ENCODE peak calls at places on chromosomes 3 and 15, in seven cellular contexts. One of them, this sample, is unnamed. For H3K27me3, the result is how much of the 10 kb centered on the place peaks cover.

GRCh38 chr15:53837263-53837662 is 77.8 kb upstream of the WDR72 start:
- DNase-seq in neuronal stem cell: no peak
- DNase-seq in IMR-90: no peak
- DNase-seq in mesendoderm: no peak
- DNase-seq in adipocyte: no peak
- DNase-seq in lung: peak
- DNase-seq in fibroblast of lung: no peak
- DNase-seq in this sample: no peak

GRCh38 chr3:183339461-183340086 is 86.5 kb downstream of the B3GNT5 start:
- DNase-seq in neuronal stem cell: no peak
- DNase-seq in IMR-90: no peak
- DNase-seq in mesendoderm: no peak
- DNase-seq in adipocyte: no peak
- DNase-seq in lung: no peak
- DNase-seq in fibroblast of lung: no peak
- DNase-seq in this sample: no peak

GRCh38 chr3:74445541-74445940 is 168.9 kb downstream of the CNTN3 start:
- DNase-seq in neuronal stem cell: no peak
- DNase-seq in IMR-90: no peak
- DNase-seq in mesendoderm: no peak
- DNase-seq in adipocyte: no peak
- DNase-seq in lung: no peak
- DNase-seq in fibroblast of lung: no peak
- DNase-seq in this sample: no peak

GRCh38 chr3:50205719-50206276 is 727 bp downstream of the SLC38A3 start:
- DNase-seq in neuronal stem cell: no peak
- DNase-seq in IMR-90: no peak
- DNase-seq in mesendoderm: peak
- DNase-seq in adipocyte: peak
- DNase-seq in lung: no peak
- DNase-seq in fibroblast of lung: no peak
- DNase-seq in this sample: no peak

GRCh38 chr15:71136159-71137137 is 21.2 kb downstream of the THSD4 start:
- DNase-seq in neuronal stem cell: no peak
- DNase-seq in IMR-90: peak
- DNase-seq in mesendoderm: peak
- DNase-seq in adipocyte: peak
- DNase-seq in lung: no peak
- DNase-seq in fibroblast of lung: peak
- DNase-seq in this sample: peak

GRCh38 chr3:119580148-119580760 is 962 bp downstream of the ADPRH start:
- DNase-seq in neuronal stem cell: no peak
- DNase-seq in IMR-90: no peak
- DNase-seq in mesendoderm: peak
- DNase-seq in adipocyte: no peak
- DNase-seq in lung: peak
- DNase-seq in fibroblast of lung: no peak
- DNase-seq in this sample: no peak

GRCh38 chr3:55544219-55544618 is 57.1 kb upstream of the WNT5A start:
- DNase-seq in neuronal stem cell: no peak
- DNase-seq in IMR-90: no peak
- DNase-seq in mesendoderm: peak
- DNase-seq in adipocyte: no peak
- DNase-seq in lung: no peak
- DNase-seq in fibroblast of lung: no peak
- DNase-seq in this sample: no peak

GRCh38 chr3:30646181-30646876 is 39.9 kb downstream of the TGFBR2 start:
- DNase-seq in neuronal stem cell: no peak
- DNase-seq in IMR-90: no peak
- DNase-seq in mesendoderm: no peak
- DNase-seq in adipocyte: peak
- DNase-seq in lung: no peak
- DNase-seq in fibroblast of lung: peak
- DNase-seq in this sample: no peak

GRCh38 chr3:83842511-83842910 is 1116.3 kb upstream of the CADM2 start:
- DNase-seq in neuronal stem cell: no peak
- DNase-seq in IMR-90: no peak
- DNase-seq in mesendoderm: no peak
- DNase-seq in adipocyte: no peak
- DNase-seq in lung: no peak
- DNase-seq in fibroblast of lung: no peak
- DNase-seq in this sample: no peak

GRCh38 chr15:79656151-79656797 is 224.1 kb downstream of the MINAR1 start:
- DNase-seq in neuronal stem cell: no peak
- DNase-seq in IMR-90: no peak
- DNase-seq in mesendoderm: no peak
- DNase-seq in adipocyte: no peak
- DNase-seq in lung: no peak
- DNase-seq in fibroblast of lung: no peak
- DNase-seq in this sample: no peak

GRCh38 chr3:172229462-172229861 is 190.1 kb downstream of the FNDC3B start:
- DNase-seq in neuronal stem cell: no peak
- DNase-seq in IMR-90: no peak
- DNase-seq in mesendoderm: no peak
- DNase-seq in adipocyte: no peak
- DNase-seq in lung: no peak
- DNase-seq in fibroblast of lung: no peak
- DNase-seq in this sample: no peak

GRCh38 chr3:13178107-13178506 is 104.9 kb upstream of the IQSEC1 start:
- DNase-seq in neuronal stem cell: no peak
- DNase-seq in IMR-90: no peak
- DNase-seq in mesendoderm: no peak
- DNase-seq in adipocyte: no peak
- DNase-seq in lung: no peak
- DNase-seq in fibroblast of lung: no peak
- DNase-seq in this sample: no peak

GRCh38 chr3:42667523-42668402 is 14.3 kb downstream of the ZBTB47 start:
- DNase-seq in neuronal stem cell: no peak
- DNase-seq in IMR-90: no peak
- DNase-seq in mesendoderm: no peak
- DNase-seq in adipocyte: no peak
- DNase-seq in lung: no peak
- DNase-seq in fibroblast of lung: no peak
- DNase-seq in this sample: no peak

GRCh38 chr3:133038731-133039398 is 674 bp downstream of the TMEM108 start:
- DNase-seq in neuronal stem cell: peak
- DNase-seq in IMR-90: no peak
- DNase-seq in mesendoderm: peak
- DNase-seq in adipocyte: peak
- DNase-seq in lung: peak
- DNase-seq in fibroblast of lung: no peak
- DNase-seq in this sample: no peak

GRCh38 chr3:133037440-133037839 is 751 bp upstream of the TMEM108 start:
- DNase-seq in neuronal stem cell: no peak
- DNase-seq in IMR-90: no peak
- DNase-seq in mesendoderm: no peak
- DNase-seq in adipocyte: no peak
- DNase-seq in lung: peak
- DNase-seq in fibroblast of lung: no peak
- DNase-seq in this sample: no peak

GRCh38 chr3:133041524-133041829 is 3.3 kb downstream of the TMEM108 start:
- DNase-seq in neuronal stem cell: no peak
- DNase-seq in IMR-90: no peak
- DNase-seq in mesendoderm: no peak
- DNase-seq in adipocyte: no peak
- DNase-seq in lung: no peak
- DNase-seq in fibroblast of lung: no peak
- DNase-seq in this sample: no peak

GRCh38 chr3:133040696-133041523 is 2.7 kb downstream of the TMEM108 start:
- DNase-seq in neuronal stem cell: peak
- DNase-seq in IMR-90: peak
- DNase-seq in mesendoderm: peak
- DNase-seq in adipocyte: peak
- DNase-seq in lung: peak
- DNase-seq in fibroblast of lung: peak
- DNase-seq in this sample: no peak

GRCh38 chr3:133038089-133038730 is at the start of gene TMEM108:
- DNase-seq in neuronal stem cell: peak
- DNase-seq in IMR-90: peak
- DNase-seq in mesendoderm: peak
- DNase-seq in adipocyte: peak
- DNase-seq in lung: peak
- DNase-seq in fibroblast of lung: peak
- DNase-seq in this sample: no peak
- H3K27me3 ChIP-seq in neuronal stem cell: under half
- H3K27me3 ChIP-seq in IMR-90: under half
- H3K27me3 ChIP-seq in mesendoderm: under half
- H3K27me3 ChIP-seq in adipocyte: half or more
- H3K27me3 ChIP-seq in lung: under half
- H3K27me3 ChIP-seq in fibroblast of lung: under half
- H3K27me3 ChIP-seq in this sample: under half

DNA sequence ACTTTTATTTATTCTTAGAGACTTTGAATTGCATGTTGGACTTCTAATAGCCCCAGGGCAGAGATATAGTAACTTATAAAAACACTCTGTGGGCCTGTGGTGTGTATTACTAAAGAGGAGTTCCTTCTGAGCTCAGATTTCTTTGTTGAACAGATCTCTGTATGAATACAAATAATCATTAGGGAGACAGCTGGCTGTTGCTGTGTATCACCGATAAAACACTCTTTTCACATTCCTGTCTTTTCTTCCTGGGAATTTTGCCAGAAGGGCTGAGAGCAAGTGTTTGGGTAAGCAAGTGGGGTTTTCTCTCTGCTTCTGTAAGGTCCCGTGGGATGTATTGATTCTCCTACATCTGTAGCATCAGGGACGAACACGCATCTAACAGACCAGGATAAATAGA is 226.1 kb upstream of the CD96 start:
- DNase-seq in neuronal stem cell: no peak
- DNase-seq in IMR-90: peak
- DNase-seq in mesendoderm: no peak
- DNase-seq in adipocyte: peak
- DNase-seq in lung: no peak
- DNase-seq in fibroblast of lung: peak
- DNase-seq in this sample: no peak
- H3K4me3 ChIP-seq in neuronal stem cell: no peak
- H3K4me3 ChIP-seq in IMR-90: no peak
- H3K4me3 ChIP-seq in mesendoderm: no peak
- H3K4me3 ChIP-seq in adipocyte: no peak
- H3K4me3 ChIP-seq in lung: no peak
- H3K4me3 ChIP-seq in fibroblast of lung: no peak
- H3K4me3 ChIP-seq in this sample: no peak

DNA sequence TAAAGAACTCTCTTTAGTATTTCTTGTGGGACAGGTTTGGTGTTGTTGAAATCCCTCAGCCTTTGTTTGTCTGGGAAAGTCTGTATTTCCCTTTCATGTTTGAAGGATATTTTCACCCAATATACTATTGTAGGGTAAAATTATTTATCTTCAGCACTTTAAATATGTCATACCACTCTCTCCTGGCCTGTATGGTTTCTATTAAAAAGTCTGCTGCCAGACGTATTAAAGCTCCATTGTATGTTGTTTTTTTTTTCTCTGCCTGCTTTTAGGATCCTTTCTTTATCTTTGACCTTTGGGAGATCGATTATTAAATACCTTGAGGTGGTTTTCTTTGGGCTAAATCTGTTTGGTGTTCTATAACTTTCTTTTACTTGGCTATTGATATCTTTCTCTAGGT is 119.0 kb upstream of the TBC1D5 start:
- DNase-seq in neuronal stem cell: no peak
- DNase-seq in IMR-90: no peak
- DNase-seq in mesendoderm: no peak
- DNase-seq in adipocyte: no peak
- DNase-seq in lung: no peak
- DNase-seq in fibroblast of lung: no peak
- DNase-seq in this sample: no peak
- H3K27me3 ChIP-seq in neuronal stem cell: under half
- H3K27me3 ChIP-seq in IMR-90: under half
- H3K27me3 ChIP-seq in mesendoderm: under half
- H3K27me3 ChIP-seq in adipocyte: under half
- H3K27me3 ChIP-seq in lung: under half
- H3K27me3 ChIP-seq in fibroblast of lung: under half
- H3K27me3 ChIP-seq in this sample: under half

GRCh38 chr15:56185980-56186379 is 57.7 kb downstream of the RFX7 start:
- DNase-seq in neuronal stem cell: no peak
- DNase-seq in IMR-90: no peak
- DNase-seq in mesendoderm: no peak
- DNase-seq in adipocyte: no peak
- DNase-seq in lung: no peak
- DNase-seq in fibroblast of lung: no peak
- DNase-seq in this sample: no peak
- H3K4me3 ChIP-seq in neuronal stem cell: no peak
- H3K4me3 ChIP-seq in IMR-90: no peak
- H3K4me3 ChIP-seq in mesendoderm: no peak
- H3K4me3 ChIP-seq in adipocyte: no peak
- H3K4me3 ChIP-seq in lung: no peak
- H3K4me3 ChIP-seq in fibroblast of lung: no peak
- H3K4me3 ChIP-seq in this sample: no peak

DNA sequence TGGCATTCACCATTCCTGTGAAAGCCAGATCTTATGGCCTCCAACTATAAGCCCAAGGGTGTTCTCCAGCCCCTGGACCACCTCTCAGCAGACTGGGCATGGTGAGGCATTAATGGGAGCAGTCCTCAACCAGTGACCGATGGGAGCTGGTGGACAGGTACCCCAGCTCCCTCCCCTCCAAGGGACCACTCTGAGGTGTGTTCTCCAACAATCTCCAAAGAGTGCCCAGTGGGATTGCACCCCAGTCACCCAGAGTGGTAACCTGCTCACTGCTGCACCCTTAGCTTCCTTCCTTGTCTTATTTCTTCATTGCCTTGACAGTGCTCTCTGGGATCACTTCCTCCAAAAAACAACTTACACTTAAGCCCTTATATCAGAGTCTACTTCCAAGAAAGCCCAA is 8.2 kb upstream of the ITGA11 start:
- DNase-seq in neuronal stem cell: no peak
- DNase-seq in IMR-90: no peak
- DNase-seq in mesendoderm: no peak
- DNase-seq in adipocyte: no peak
- DNase-seq in lung: peak
- DNase-seq in fibroblast of lung: no peak
- DNase-seq in this sample: no peak
- H3K27me3 ChIP-seq in neuronal stem cell: under half
- H3K27me3 ChIP-seq in IMR-90: under half
- H3K27me3 ChIP-seq in mesendoderm: under half
- H3K27me3 ChIP-seq in adipocyte: under half
- H3K27me3 ChIP-seq in lung: under half
- H3K27me3 ChIP-seq in fibroblast of lung: under half
- H3K27me3 ChIP-seq in this sample: under half

This sample was measured in BJ.